ENCODE peak calls at places on chromosomes 1 and 21, in four cellular contexts. J is HepG2, B is GM12878, X is K562. C is an unnamed sample.

GRCh38 chr1:183093821-183094287 is 70.6 kb downstream of the LAMC1 start:
- DNase-seq in J (no peak), B (no peak), X (no peak), C (no peak)

GRCh38 chr1:155011004-155011416 is 8.4 kb downstream of the ZBTB7B start:
- DNase-seq in J (no peak), B (no peak), X (no peak), C (no peak)

GRCh38 chr1:10990828-10991227 is 21.6 kb upstream of the TARDBP start:
- DNase-seq in J (no peak), B (no peak), X (no peak), C (no peak)

GRCh38 chr1:41914515-41914914 is 4.2 kb downstream of the HIVEP3 start:
- DNase-seq in J (no peak), B (no peak), X (peak; percentile 46), C (no peak)

GRCh38 chr1:35565742-35566133 is 7.4 kb upstream of the TFAP2E start:
- DNase-seq in J (no peak), B (no peak), X (no peak), C (no peak)

GRCh38 chr21:44331650-44332306 is 7.4 kb downstream of the CFAP410 start:
- DNase-seq in J (no peak), B (no peak), X (no peak), C (no peak)

GRCh38 chr1:235088440-235088839 is 40.2 kb downstream of the TOMM20 start:
- DNase-seq in J (no peak), B (no peak), X (no peak), C (no peak)

GRCh38 chr1:56728964-56729363 is 83.8 kb downstream of the PRKAA2 start:
- DNase-seq in J (no peak), B (no peak), X (no peak), C (no peak)

GRCh38 chr1:31752952-31753351 is 11.2 kb downstream of the ADGRB2 start:
- DNase-seq in J (no peak), B (no peak), X (no peak), C (no peak)

GRCh38 chr21:45471229-45472052 is 66.5 kb downstream of the COL18A1 start:
- DNase-seq in J (peak; percentile 96), B (no peak), X (no peak), C (no peak)

GRCh38 chr1:247467008-247467572 is 9.2 kb upstream of the OR2B11 start:
- DNase-seq in J (no peak), B (no peak), X (no peak), C (no peak)

GRCh38 chr1:87346130-87346804 is 17.6 kb downstream of the LMO4 start:
- DNase-seq in J (no peak), B (no peak), X (no peak), C (no peak)

GRCh38 chr21:44883250-44883649 is 9.8 kb upstream of the PTTG1IP start:
- DNase-seq in J (no peak), B (no peak), X (no peak), C (no peak)

GRCh38 chr1:66778969-66779368 is 22.1 kb downstream of the INSL5 start:
- DNase-seq in J (no peak), B (no peak), X (no peak), C (no peak)

GRCh38 chr1:108665047-108665446 is 4.2 kb upstream of the HENMT1 start:
- DNase-seq in J (no peak), B (no peak), X (no peak), C (no peak)

GRCh38 chr1:161484613-161485012 is 20.6 kb upstream of the FCGR2A start:
- DNase-seq in J (no peak), B (no peak), X (peak; percentile 29), C (no peak)

GRCh38 chr1:1910651-1911389 is 4.2 kb upstream of the CALML6 start:
- DNase-seq in J (no peak), B (no peak), X (no peak), C (no peak)

GRCh38 chr1:39199593-39199992 is 4.9 kb upstream of the MACF1 start:
- DNase-seq in J (no peak), B (no peak), X (no peak), C (no peak)

GRCh38 chr1:38858833-38859560 is 575 bp downstream of the RRAGC start:
- DNase-seq in J (peak; percentile 39), B (no peak), X (peak; percentile 57), C (peak; percentile 62)

GRCh38 chr21:45302082-45303061 is 14.7 kb upstream of the POFUT2 start:
- DNase-seq in J (no peak), B (no peak), X (no peak), C (no peak)

GRCh38 chr1:94384485-94385353 is 33.5 kb upstream of the ABCD3 start:
- DNase-seq in J (peak; percentile 83), B (no peak), X (no peak), C (peak; percentile 24)

GRCh38 chr1:156813750-156814570 is 2.7 kb downstream of the SH2D2A start:
- DNase-seq in J (peak; percentile 35), B (no peak), X (peak; percentile 95), C (no peak)

GRCh38 chr21:33640697-33641338 is 723 bp downstream of the CRYZL1 start:
- DNase-seq in J (no peak), B (no peak), X (no peak), C (peak; percentile 33)

GRCh38 chr21:45465105-45465504 is 60.1 kb downstream of the COL18A1 start:
- DNase-seq in J (no peak), B (no peak), X (no peak), C (no peak)

GRCh38 chr1:213993929-213994328 is 6.2 kb downstream of the PROX1 start:
- DNase-seq in J (no peak), B (no peak), X (no peak), C (peak; percentile 52)

GRCh38 chr1:192967211-192967877 is 91.8 kb downstream of the UCHL5 start:
- DNase-seq in J (no peak), B (no peak), X (no peak), C (no peak)

GRCh38 chr1:15951341-15952153 is 24.4 kb downstream of the ZBTB17 start:
- DNase-seq in J (no peak), B (no peak), X (peak; percentile 70), C (no peak)

GRCh38 chr21:16070207-16070651 is 340.4 kb downstream of the USP25 start:
- DNase-seq in J (no peak), B (no peak), X (no peak), C (peak; percentile 68)

GRCh38 chr1:12166834-12167492 is at the start of gene TNFRSF1B:
- DNase-seq in J (no peak), B (no peak), X (peak; percentile 96), C (peak; percentile 91)

GRCh38 chr1:171909711-171910110 is 68.4 kb downstream of the DNM3 start:
- DNase-seq in J (no peak), B (no peak), X (no peak), C (no peak)

GRCh38 chr21:32826317-32827167 is 55.0 kb upstream of the PAXBP1 start:
- DNase-seq in J (peak; percentile 54), B (peak; percentile 13), X (peak; percentile 38), C (peak; percentile 49)

GRCh38 chr1:167056529-167057296 is 33.5 kb downstream of the GPA33 start:
- DNase-seq in J (no peak), B (no peak), X (no peak), C (no peak)

GRCh38 chr1:215845224-215845902 is 278.3 kb downstream of the KCTD3 start:
- DNase-seq in J (no peak), B (no peak), X (no peak), C (no peak)

GRCh38 chr1:73811798-73812197 is 386.2 kb downstream of the LRRIQ3 start:
- DNase-seq in J (no peak), B (no peak), X (no peak), C (no peak)

GRCh38 chr1:25430073-25430665 is 528 bp upstream of the MACO1 start:
- DNase-seq in J (peak; percentile 61), B (no peak), X (peak; percentile 95), C (peak; percentile 94)

GRCh38 chr1:85224734-85225623 is 24.2 kb upstream of the SYDE2 start:
- DNase-seq in J (no peak), B (no peak), X (peak; percentile 84), C (no peak)

GRCh38 chr1:85219853-85220610 is 19.2 kb upstream of the SYDE2 start:
- DNase-seq in J (no peak), B (no peak), X (no peak), C (no peak)

GRCh38 chr1:85216697-85217096 is 15.9 kb upstream of the SYDE2 start:
- DNase-seq in J (no peak), B (no peak), X (no peak), C (no peak)

GRCh38 chr1:85223334-85223733 is 22.5 kb upstream of the SYDE2 start:
- DNase-seq in J (no peak), B (no peak), X (no peak), C (no peak)

GRCh38 chr1:85220756-85221166 is 19.9 kb upstream of the SYDE2 start:
- DNase-seq in J (no peak), B (no peak), X (no peak), C (no peak)
- TF ChIP-seq EP300 in J (no peak), B (no peak), X (no peak), C (no peak)

GRCh38 chr1:28173980-28174297 is 2.6 kb downstream of the PTAFR start:
- DNase-seq in J (no peak), B (no peak), X (peak; percentile 38), C (peak; percentile 87)

GRCh38 chr1:28172690-28173150 is 3.8 kb downstream of the PTAFR start:
- DNase-seq in J (peak; percentile 41), B (peak; percentile 98), X (peak; percentile 32), C (peak; percentile 48)

GRCh38 chr1:28173151-28173979 is 3.1 kb downstream of the PTAFR start:
- DNase-seq in J (peak; percentile 59), B (no peak), X (no peak), C (no peak)

GRCh38 chr1:28170036-28170596 is 6.4 kb downstream of the PTAFR start:
- DNase-seq in J (peak; percentile 73), B (no peak), X (no peak), C (no peak)

GRCh38 chr1:28171246-28171645 is 5.2 kb downstream of the PTAFR start:
- DNase-seq in J (no peak), B (no peak), X (no peak), C (no peak)
- TF ChIP-seq MXI1 in J (no peak), B (no peak), X (no peak), C (no peak)

GRCh38 chr1:153608089-153608672 is 4.8 kb downstream of the S100A16 start:
- DNase-seq in J (no peak), B (no peak), X (no peak), C (no peak)
- TF ChIP-seq EP300 in J (no peak), B (no peak), X (no peak), C (no peak)

DNA sequence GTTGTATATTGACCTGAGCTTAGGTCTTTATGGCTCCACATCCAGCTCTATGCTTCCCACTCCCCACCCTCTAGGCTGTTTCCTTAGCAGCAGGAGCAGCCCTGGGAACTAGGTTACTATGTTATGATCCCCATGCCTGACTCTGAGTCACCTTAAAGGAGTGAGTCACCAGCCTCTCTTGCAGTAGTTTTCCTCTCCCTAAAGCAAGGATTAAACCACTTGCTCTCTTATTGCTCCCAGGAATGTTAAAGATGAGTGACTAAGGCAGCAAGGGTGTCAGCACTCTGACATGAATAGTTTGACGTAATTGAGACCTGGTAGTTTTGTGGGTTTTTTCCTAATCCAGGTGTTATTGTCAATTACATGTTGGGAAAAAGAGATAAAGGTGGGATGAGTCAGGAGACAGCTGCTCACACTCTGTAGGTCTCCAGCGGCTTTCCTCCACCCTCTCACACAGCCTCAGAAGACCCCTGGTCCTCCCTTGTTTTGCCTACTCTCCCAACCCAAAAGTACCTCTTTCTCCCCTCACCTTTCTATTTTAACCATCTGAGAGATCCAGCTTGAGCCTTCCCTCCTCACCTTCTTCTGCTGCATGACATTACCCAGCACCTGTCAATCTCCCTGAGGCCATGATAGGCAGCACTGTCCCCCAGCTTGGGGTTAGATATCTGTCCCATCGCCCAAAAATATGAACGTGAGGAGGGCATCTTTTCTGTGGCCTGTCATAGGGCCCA is 369.1 kb upstream of the VAMP3 start:
- DNase-seq in J (peak; percentile 41), B (no peak), X (no peak), C (peak; percentile 22)
- TF ChIP-seq MXI1 in J (no peak), B (no peak), X (no peak), C (no peak)

GRCh38 chr1:195520757-195521156 is 1087.5 kb downstream of the KCNT2 start:
- DNase-seq in J (no peak), B (no peak), X (no peak), C (no peak)
- TF ChIP-seq EP300 in J (no peak), B (no peak), X (no peak), C (no peak)